ENCODE peak calls at places on chromosomes 12 and 14, in seven cellular contexts. One of them, this sample, is unnamed.

GRCh38 chr14:85533821-85534271 is 3.9 kb downstream of the FLRT2 start:
- DNase-seq in heart right ventricle: no peak
- DNase-seq in uterus: peak
- DNase-seq in neural progenitor cell: no peak
- DNase-seq in foreskin fibroblast: peak
- DNase-seq in OCI-LY7: no peak
- DNase-seq in GM10248: no peak
- DNase-seq in this sample: no peak

GRCh38 chr14:70916776-70917175 is 9.5 kb downstream of the PCNX1 start:
- DNase-seq in heart right ventricle: no peak
- DNase-seq in uterus: no peak
- DNase-seq in neural progenitor cell: no peak
- DNase-seq in foreskin fibroblast: no peak
- DNase-seq in OCI-LY7: no peak
- DNase-seq in GM10248: no peak
- DNase-seq in this sample: no peak

GRCh38 chr14:45227566-45227965 is 25.4 kb downstream of the MIS18BP1 start:
- DNase-seq in heart right ventricle: no peak
- DNase-seq in uterus: no peak
- DNase-seq in neural progenitor cell: no peak
- DNase-seq in foreskin fibroblast: peak
- DNase-seq in OCI-LY7: no peak
- DNase-seq in GM10248: no peak
- DNase-seq in this sample: no peak

GRCh38 chr12:121086896-121087295 is 45.8 kb upstream of the P2RX7 start:
- DNase-seq in heart right ventricle: no peak
- DNase-seq in uterus: no peak
- DNase-seq in neural progenitor cell: no peak
- DNase-seq in foreskin fibroblast: no peak
- DNase-seq in OCI-LY7: no peak
- DNase-seq in GM10248: no peak
- DNase-seq in this sample: no peak

GRCh38 chr12:76037130-76038105 is 5.8 kb upstream of the PHLDA1 start:
- DNase-seq in heart right ventricle: no peak
- DNase-seq in uterus: peak
- DNase-seq in neural progenitor cell: peak
- DNase-seq in foreskin fibroblast: peak
- DNase-seq in OCI-LY7: peak
- DNase-seq in GM10248: peak
- DNase-seq in this sample: no peak

GRCh38 chr14:96066976-96067375 is 27.8 kb downstream of the C14orf132 start:
- DNase-seq in heart right ventricle: no peak
- DNase-seq in uterus: no peak
- DNase-seq in neural progenitor cell: no peak
- DNase-seq in foreskin fibroblast: no peak
- DNase-seq in OCI-LY7: peak
- DNase-seq in GM10248: no peak
- DNase-seq in this sample: no peak

GRCh38 chr12:94874986-94875312 is 128.5 kb downstream of the NDUFA12 start:
- DNase-seq in heart right ventricle: no peak
- DNase-seq in uterus: no peak
- DNase-seq in neural progenitor cell: peak
- DNase-seq in foreskin fibroblast: peak
- DNase-seq in OCI-LY7: no peak
- DNase-seq in GM10248: no peak
- DNase-seq in this sample: no peak

GRCh38 chr14:23432946-23433345 is 2.5 kb downstream of the MYH7 start:
- DNase-seq in heart right ventricle: no peak
- DNase-seq in uterus: no peak
- DNase-seq in neural progenitor cell: no peak
- DNase-seq in foreskin fibroblast: no peak
- DNase-seq in OCI-LY7: no peak
- DNase-seq in GM10248: no peak
- DNase-seq in this sample: no peak

GRCh38 chr12:96236221-96236822 is 42.1 kb downstream of the ELK3 start:
- DNase-seq in heart right ventricle: peak
- DNase-seq in uterus: peak
- DNase-seq in neural progenitor cell: no peak
- DNase-seq in foreskin fibroblast: no peak
- DNase-seq in OCI-LY7: no peak
- DNase-seq in GM10248: no peak
- DNase-seq in this sample: no peak

GRCh38 chr14:56273151-56273550 is 154.9 kb downstream of the PELI2 start:
- DNase-seq in heart right ventricle: no peak
- DNase-seq in uterus: no peak
- DNase-seq in neural progenitor cell: no peak
- DNase-seq in foreskin fibroblast: peak
- DNase-seq in OCI-LY7: no peak
- DNase-seq in GM10248: no peak
- DNase-seq in this sample: peak

GRCh38 chr14:59215353-59215752 is 26.9 kb downstream of the DAAM1 start:
- DNase-seq in heart right ventricle: peak
- DNase-seq in uterus: peak
- DNase-seq in neural progenitor cell: no peak
- DNase-seq in foreskin fibroblast: peak
- DNase-seq in OCI-LY7: no peak
- DNase-seq in GM10248: no peak
- DNase-seq in this sample: peak

GRCh38 chr14:23183076-23183475 is 384 bp downstream of the SLC7A8 start:
- DNase-seq in heart right ventricle: no peak
- DNase-seq in uterus: no peak
- DNase-seq in neural progenitor cell: no peak
- DNase-seq in foreskin fibroblast: peak
- DNase-seq in OCI-LY7: peak
- DNase-seq in GM10248: no peak
- DNase-seq in this sample: no peak

GRCh38 chr14:93003945-93004698 is 81.2 kb downstream of the CHGA start:
- DNase-seq in heart right ventricle: peak
- DNase-seq in uterus: peak
- DNase-seq in neural progenitor cell: no peak
- DNase-seq in foreskin fibroblast: peak
- DNase-seq in OCI-LY7: no peak
- DNase-seq in GM10248: no peak
- DNase-seq in this sample: no peak

GRCh38 chr14:21090940-21091663 is 7.4 kb downstream of the ZNF219 start:
- DNase-seq in heart right ventricle: no peak
- DNase-seq in uterus: peak
- DNase-seq in neural progenitor cell: no peak
- DNase-seq in foreskin fibroblast: no peak
- DNase-seq in OCI-LY7: no peak
- DNase-seq in GM10248: no peak
- DNase-seq in this sample: no peak
- TF ChIP-seq CTCF in heart right ventricle: no peak
- TF ChIP-seq CTCF in uterus: no peak
- TF ChIP-seq CTCF in neural progenitor cell: no peak
- TF ChIP-seq CTCF in foreskin fibroblast: no peak
- TF ChIP-seq CTCF in OCI-LY7: no peak
- TF ChIP-seq CTCF in GM10248: no peak
- TF ChIP-seq CTCF in this sample: no peak

DNA sequence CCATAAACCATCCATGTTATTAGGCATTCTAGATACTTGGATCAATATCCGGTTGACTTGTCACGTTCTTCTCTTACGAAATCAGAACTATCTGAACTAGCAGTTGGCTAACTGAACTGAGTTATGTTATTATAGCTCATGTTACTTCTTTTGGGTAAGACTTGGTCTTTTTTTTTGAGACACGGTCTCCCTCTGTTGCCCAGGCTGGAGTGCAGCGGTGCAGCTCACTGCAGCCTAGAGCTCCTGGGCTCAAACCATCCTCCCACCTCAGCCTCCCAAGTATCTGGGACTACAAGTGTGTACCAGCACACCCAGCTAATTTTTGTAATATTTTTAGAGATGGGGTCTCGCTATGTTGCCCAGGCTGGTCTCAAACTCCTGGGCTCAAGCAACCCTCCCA is 178.7 kb downstream of the PRKCH start:
- DNase-seq in heart right ventricle: no peak
- DNase-seq in uterus: no peak
- DNase-seq in neural progenitor cell: no peak
- DNase-seq in foreskin fibroblast: no peak
- DNase-seq in OCI-LY7: no peak
- DNase-seq in GM10248: no peak
- DNase-seq in this sample: no peak
- TF ChIP-seq CTCF in heart right ventricle: peak
- TF ChIP-seq CTCF in uterus: no peak
- TF ChIP-seq CTCF in neural progenitor cell: no peak
- TF ChIP-seq CTCF in foreskin fibroblast: no peak
- TF ChIP-seq CTCF in OCI-LY7: no peak
- TF ChIP-seq CTCF in GM10248: no peak
- TF ChIP-seq CTCF in this sample: no peak

DNA sequence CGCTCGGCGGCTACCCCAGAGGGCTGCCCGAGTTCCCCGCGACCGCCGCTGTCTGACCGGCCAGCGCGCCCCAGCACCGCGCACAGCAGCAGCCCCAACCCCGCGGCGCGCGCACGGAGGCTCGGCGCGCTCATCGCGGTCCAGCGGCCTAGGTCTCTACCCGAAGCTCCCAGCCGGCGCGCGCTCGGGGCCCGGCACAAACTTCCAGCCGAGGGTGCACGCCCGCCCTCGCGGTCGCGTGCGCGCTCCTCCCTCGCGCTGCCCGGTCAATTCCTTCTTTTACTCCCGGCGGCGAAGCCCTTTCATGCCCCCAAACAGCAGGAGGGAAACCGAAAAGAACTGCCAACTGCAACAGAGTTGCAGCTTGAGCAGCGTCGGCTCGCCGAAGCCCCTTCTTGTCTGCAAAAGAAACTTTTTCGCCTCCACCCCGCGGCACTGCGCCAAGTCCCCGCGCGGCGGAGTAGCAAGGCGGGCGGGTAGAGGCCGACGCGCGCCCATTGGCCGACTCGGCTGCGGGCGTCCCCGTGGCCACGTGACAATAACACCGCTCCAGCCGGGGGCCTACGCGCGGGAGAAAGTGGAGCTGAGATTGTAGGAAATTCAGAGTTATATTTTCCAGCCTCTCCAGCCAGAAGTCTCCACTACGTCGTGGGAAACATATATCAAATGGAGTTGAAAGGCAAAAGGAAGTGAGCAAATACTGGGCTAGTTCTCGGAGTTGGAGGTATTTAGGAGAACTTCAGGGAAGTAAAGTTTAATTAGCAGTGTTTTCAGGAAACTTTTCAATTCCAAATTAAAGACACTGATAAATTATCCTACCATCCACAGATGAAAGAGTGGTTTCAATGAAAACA is at the start of gene LRIG3:
- DNase-seq in heart right ventricle: peak
- DNase-seq in uterus: peak
- DNase-seq in neural progenitor cell: peak
- DNase-seq in foreskin fibroblast: peak
- DNase-seq in OCI-LY7: no peak
- DNase-seq in GM10248: peak
- DNase-seq in this sample: peak
- TF ChIP-seq CTCF in heart right ventricle: no peak
- TF ChIP-seq CTCF in uterus: peak
- TF ChIP-seq CTCF in neural progenitor cell: peak
- TF ChIP-seq CTCF in foreskin fibroblast: no peak
- TF ChIP-seq CTCF in OCI-LY7: no peak
- TF ChIP-seq CTCF in GM10248: no peak
- TF ChIP-seq CTCF in this sample: no peak

DNA sequence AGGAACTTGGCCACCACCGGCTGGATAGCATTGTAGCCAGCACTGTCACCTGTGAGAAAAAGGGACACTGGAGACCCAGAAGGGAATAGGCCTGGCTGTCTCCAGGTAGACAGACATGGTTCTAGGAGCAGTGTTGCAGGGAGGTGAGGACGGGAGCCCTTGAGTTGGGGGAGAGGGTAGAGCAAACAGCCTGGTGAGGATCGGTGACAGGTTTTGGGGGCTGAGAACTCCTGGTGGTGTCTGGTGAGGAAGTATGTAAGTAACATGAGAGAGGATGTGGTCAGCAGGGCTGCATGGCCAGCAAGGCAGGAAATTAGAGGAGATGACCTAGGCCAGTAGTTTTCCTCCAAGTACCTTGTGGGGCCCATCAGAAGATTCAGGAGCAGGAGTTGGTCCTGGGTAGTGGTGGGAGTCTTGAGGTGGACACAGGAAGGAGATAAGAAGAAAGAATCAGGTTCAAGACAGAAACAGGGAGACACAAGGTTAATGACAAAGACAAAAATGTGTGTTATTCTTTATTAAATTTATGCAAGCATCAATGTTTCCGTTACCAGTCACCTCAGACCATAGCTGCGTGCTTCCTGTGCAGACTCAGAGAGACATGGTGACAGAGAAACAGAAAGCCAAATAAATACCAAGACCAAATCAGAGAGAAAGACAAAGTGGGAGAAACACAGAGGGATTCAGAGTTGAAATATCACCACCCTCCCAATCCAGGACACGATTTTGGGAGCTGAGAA is at the start of gene ARHGAP9:
- DNase-seq in heart right ventricle: no peak
- DNase-seq in uterus: no peak
- DNase-seq in neural progenitor cell: no peak
- DNase-seq in foreskin fibroblast: no peak
- DNase-seq in OCI-LY7: peak
- DNase-seq in GM10248: peak
- DNase-seq in this sample: no peak
- TF ChIP-seq CTCF in heart right ventricle: no peak
- TF ChIP-seq CTCF in uterus: no peak
- TF ChIP-seq CTCF in neural progenitor cell: no peak
- TF ChIP-seq CTCF in foreskin fibroblast: no peak
- TF ChIP-seq CTCF in OCI-LY7: no peak
- TF ChIP-seq CTCF in GM10248: no peak
- TF ChIP-seq CTCF in this sample: no peak

GRCh38 chr12:59173696-59174095 is 253.4 kb upstream of the LRIG3 start:
- DNase-seq in heart right ventricle: no peak
- DNase-seq in uterus: no peak
- DNase-seq in neural progenitor cell: no peak
- DNase-seq in foreskin fibroblast: peak
- DNase-seq in OCI-LY7: no peak
- DNase-seq in GM10248: no peak
- DNase-seq in this sample: no peak
- TF ChIP-seq CTCF in heart right ventricle: no peak
- TF ChIP-seq CTCF in uterus: no peak
- TF ChIP-seq CTCF in neural progenitor cell: peak
- TF ChIP-seq CTCF in foreskin fibroblast: peak
- TF ChIP-seq CTCF in OCI-LY7: no peak
- TF ChIP-seq CTCF in GM10248: no peak
- TF ChIP-seq CTCF in this sample: peak

DNA sequence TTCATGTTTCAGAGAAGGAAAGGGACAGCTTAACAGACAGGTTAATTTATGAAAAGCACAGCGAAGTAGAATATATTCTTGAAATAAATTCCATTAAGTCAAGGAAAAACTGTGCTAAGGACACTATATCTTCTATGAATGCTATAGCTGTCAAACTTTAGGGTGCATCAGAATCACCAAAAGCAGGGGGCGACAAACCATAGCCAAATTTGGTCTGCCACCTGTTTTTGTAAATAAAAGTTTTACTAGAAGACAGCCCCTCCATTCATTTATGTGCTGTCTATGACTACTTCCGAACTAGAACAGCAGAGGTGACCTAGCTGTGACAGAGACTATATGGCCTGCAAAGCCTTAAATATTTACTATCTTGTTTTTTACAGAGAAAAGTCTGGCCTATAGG is 25.9 kb downstream of the PPP4R3A start:
- DNase-seq in heart right ventricle: no peak
- DNase-seq in uterus: no peak
- DNase-seq in neural progenitor cell: no peak
- DNase-seq in foreskin fibroblast: no peak
- DNase-seq in OCI-LY7: peak
- DNase-seq in GM10248: no peak
- DNase-seq in this sample: no peak
- TF ChIP-seq CTCF in heart right ventricle: peak
- TF ChIP-seq CTCF in uterus: no peak
- TF ChIP-seq CTCF in neural progenitor cell: peak
- TF ChIP-seq CTCF in foreskin fibroblast: no peak
- TF ChIP-seq CTCF in OCI-LY7: peak
- TF ChIP-seq CTCF in GM10248: no peak
- TF ChIP-seq CTCF in this sample: no peak